ENCODE peak calls at places on chromosomes 4 and X, in seven cellular contexts. One of them, this sample, is unnamed.

GRCh38 chr4:140691369-140691768 is 64.8 kb downstream of the TBC1D9 start:
- DNase-seq in iris pigment epithelial cell: peak
- DNase-seq in mesenteric fat pad: no peak
- DNase-seq in NCI-H460: no peak
- DNase-seq in activated CD4-positive, alpha-beta T cell treated with anti-CD3 and anti-CD28 coated beads for 4 hours: no peak
- DNase-seq in Calu3: no peak
- DNase-seq in lower leg skin: peak
- DNase-seq in this sample: peak

GRCh38 chr4:175531405-175532091 is 280.5 kb downstream of the GPM6A start:
- DNase-seq in Calu3: no peak
- DNase-seq in activated CD4-positive, alpha-beta T cell treated with anti-CD3 and anti-CD28 coated beads for 4 hours: no peak
- DNase-seq in NCI-H460: peak
- DNase-seq in iris pigment epithelial cell: peak
- DNase-seq in lower leg skin: no peak
- DNase-seq in mesenteric fat pad: no peak
- DNase-seq in this sample: peak

GRCh38 chr4:56656346-56656643 is 24.8 kb downstream of the HOPX start:
- DNase-seq in iris pigment epithelial cell: no peak
- DNase-seq in lower leg skin: no peak
- DNase-seq in Calu3: no peak
- DNase-seq in NCI-H460: no peak
- DNase-seq in activated CD4-positive, alpha-beta T cell treated with anti-CD3 and anti-CD28 coated beads for 4 hours: peak
- DNase-seq in mesenteric fat pad: no peak
- DNase-seq in this sample: peak

GRCh38 chr4:17636696-17637351 is 22.4 kb downstream of the MED28 start:
- DNase-seq in NCI-H460: peak
- DNase-seq in activated CD4-positive, alpha-beta T cell treated with anti-CD3 and anti-CD28 coated beads for 4 hours: peak
- DNase-seq in Calu3: peak
- DNase-seq in iris pigment epithelial cell: peak
- DNase-seq in mesenteric fat pad: peak
- DNase-seq in lower leg skin: peak
- DNase-seq in this sample: peak

GRCh38 chr4:75916091-75916661 is 13.9 kb upstream of the PPEF2 start:
- DNase-seq in iris pigment epithelial cell: peak
- DNase-seq in lower leg skin: no peak
- DNase-seq in mesenteric fat pad: no peak
- DNase-seq in Calu3: peak
- DNase-seq in NCI-H460: no peak
- DNase-seq in activated CD4-positive, alpha-beta T cell treated with anti-CD3 and anti-CD28 coated beads for 4 hours: no peak
- DNase-seq in this sample: peak

GRCh38 chrX:41759817-41760216 is 35.8 kb downstream of the GPR82 start:
- DNase-seq in NCI-H460: peak
- DNase-seq in activated CD4-positive, alpha-beta T cell treated with anti-CD3 and anti-CD28 coated beads for 4 hours: no peak
- DNase-seq in mesenteric fat pad: no peak
- DNase-seq in iris pigment epithelial cell: peak
- DNase-seq in lower leg skin: no peak
- DNase-seq in Calu3: no peak
- DNase-seq in this sample: peak

GRCh38 chrX:120718969-120719368 is 89.1 kb upstream of the C1GALT1C1 start:
- DNase-seq in activated CD4-positive, alpha-beta T cell treated with anti-CD3 and anti-CD28 coated beads for 4 hours: no peak
- DNase-seq in NCI-H460: no peak
- DNase-seq in lower leg skin: no peak
- DNase-seq in Calu3: no peak
- DNase-seq in mesenteric fat pad: no peak
- DNase-seq in iris pigment epithelial cell: no peak
- DNase-seq in this sample: no peak

GRCh38 chr4:40842318-40842717 is 92.6 kb downstream of the NSUN7 start:
- DNase-seq in mesenteric fat pad: no peak
- DNase-seq in Calu3: no peak
- DNase-seq in activated CD4-positive, alpha-beta T cell treated with anti-CD3 and anti-CD28 coated beads for 4 hours: no peak
- DNase-seq in lower leg skin: no peak
- DNase-seq in iris pigment epithelial cell: no peak
- DNase-seq in NCI-H460: no peak
- DNase-seq in this sample: no peak

GRCh38 chrX:9147086-9147485 is 113.2 kb upstream of the FAM9B start:
- DNase-seq in iris pigment epithelial cell: no peak
- DNase-seq in lower leg skin: no peak
- DNase-seq in NCI-H460: no peak
- DNase-seq in Calu3: no peak
- DNase-seq in mesenteric fat pad: no peak
- DNase-seq in activated CD4-positive, alpha-beta T cell treated with anti-CD3 and anti-CD28 coated beads for 4 hours: no peak
- DNase-seq in this sample: no peak

GRCh38 chrX:153668423-153669173 is 5.0 kb downstream of the PNCK start:
- DNase-seq in NCI-H460: no peak
- DNase-seq in Calu3: no peak
- DNase-seq in iris pigment epithelial cell: no peak
- DNase-seq in activated CD4-positive, alpha-beta T cell treated with anti-CD3 and anti-CD28 coated beads for 4 hours: no peak
- DNase-seq in mesenteric fat pad: peak
- DNase-seq in lower leg skin: no peak
- DNase-seq in this sample: no peak

This sample was measured in AG20443.